ENCODE peak calls at places on chromosomes 3 and 15, in seven cellular contexts. M is anterior cingulate cortex, Q is HL-60, B is NCI-H1092 treated with DMSO at 0.1 percent for 48 hours, R is iPS-NIHi11, I is glutamatergic neuron, J is GM19239. E is an unnamed sample.

GRCh38 chr3:52054689-52055511 is 1.5 kb downstream of the DUSP7 start:
- DNase-seq in I (peak; percentile 64), R (no peak), B (no peak), M (no peak), J (no peak), Q (peak; percentile 33), E (no peak)

GRCh38 chr15:85329561-85330421 is 50.6 kb upstream of the AKAP13 start:
- DNase-seq in B (no peak), Q (no peak), R (no peak), J (peak; percentile 54), I (no peak), M (peak; percentile 8), E (no peak)

GRCh38 chr15:66706225-66706732 is 4.2 kb downstream of the SMAD6 start:
- DNase-seq in R (no peak), J (no peak), B (no peak), I (no peak), M (no peak), Q (no peak), E (peak; percentile 23)

GRCh38 chr15:90818251-90819210 is 49.9 kb upstream of the FURIN start:
- DNase-seq in I (peak; percentile 80), B (peak; percentile 84), Q (peak; percentile 92), M (no peak), R (peak; percentile 78), J (no peak), E (peak; percentile 61)

GRCh38 chr3:150840733-150841515 is 64.3 kb downstream of the MINDY4B start:
- DNase-seq in R (no peak), I (no peak), B (no peak), J (no peak), Q (no peak), M (no peak), E (no peak)

GRCh38 chr15:31200735-31201151 is 99.2 kb upstream of the TRPM1 start:
- DNase-seq in I (peak; percentile 78), Q (peak; percentile 23), B (peak; percentile 26), R (peak; percentile 78), M (no peak), J (peak; percentile 43), E (peak; percentile 57)

GRCh38 chr3:172305552-172305951 is 142.7 kb downstream of the GHSR start:
- DNase-seq in J (no peak), B (no peak), I (no peak), R (no peak), Q (no peak), M (no peak), E (no peak)

GRCh38 chr3:114838025-114838424 is 309.1 kb downstream of the ZBTB20 start:
- DNase-seq in M (no peak), B (no peak), J (no peak), R (no peak), Q (no peak), I (no peak), E (no peak)

GRCh38 chr15:68114356-68114755 is 60.2 kb downstream of the PIAS1 start:
- DNase-seq in J (no peak), B (no peak), R (no peak), Q (no peak), M (no peak), I (no peak), E (no peak)

GRCh38 chr15:55434989-55435825 is 26.9 kb downstream of the PIERCE2 start:
- DNase-seq in M (no peak), I (no peak), B (peak; percentile 17), Q (peak; percentile 48), R (peak; percentile 45), J (peak; percentile 21), E (peak; percentile 9)

GRCh38 chr3:141360888-141361598 is 7.3 kb upstream of the ZBTB38 start:
- DNase-seq in I (no peak), B (peak; percentile 53), Q (no peak), M (no peak), J (peak; percentile 56), R (peak; percentile 65), E (no peak)

GRCh38 chr3:86967062-86967461 is 23.9 kb downstream of the VGLL3 start:
- DNase-seq in I (peak; percentile 13), Q (no peak), R (peak; percentile 9), B (no peak), J (no peak), M (no peak), E (no peak)

GRCh38 chr3:101466465-101467309 is 46.3 kb downstream of the SENP7 start:
- DNase-seq in M (no peak), I (peak; percentile 41), R (no peak), B (no peak), Q (no peak), J (no peak), E (peak; percentile 15)

GRCh38 chr3:4804161-4805058 is 174.8 kb upstream of the BHLHE40 start:
- DNase-seq in Q (no peak), B (no peak), I (no peak), J (no peak), R (no peak), M (no peak), E (no peak)

GRCh38 chr3:161599702-161600101 is 103.1 kb downstream of the OTOL1 start:
- DNase-seq in B (peak; percentile 44), R (no peak), M (no peak), Q (no peak), I (no peak), J (no peak), E (no peak)

GRCh38 chr3:197423376-197423775 is 125.0 kb upstream of the DLG1 start:
- DNase-seq in Q (no peak), I (no peak), M (no peak), R (no peak), J (no peak), B (no peak), E (no peak)

GRCh38 chr3:71710906-71711494 is 14.2 kb downstream of the EIF4E3 start:
- DNase-seq in Q (peak; percentile 30), R (peak; percentile 74), J (peak; percentile 23), I (no peak), M (no peak), B (peak; percentile 9), E (no peak)

E was measured in body of pancreas.